ENCODE peak calls at places on chromosomes 1 and 21, in five cellular contexts. One of them, this sample, is unnamed.

GRCh38 chr1:179955318-179955638 is 668 bp downstream of the CEP350 start:
- DNase-seq in tibial nerve: peak; percentile 14
- DNase-seq in GM23338: no peak
- DNase-seq in heart right ventricle: no peak
- DNase-seq in ovary: no peak
- DNase-seq in this sample: peak; percentile 47

GRCh38 chr1:171270806-171271205 is 22.5 kb downstream of the FMO1 start:
- DNase-seq in heart right ventricle: no peak
- DNase-seq in GM23338: no peak
- DNase-seq in ovary: no peak
- DNase-seq in tibial nerve: no peak
- DNase-seq in this sample: no peak

GRCh38 chr1:76073471-76073870 is 1.1 kb upstream of the ST6GALNAC3 start:
- DNase-seq in tibial nerve: no peak
- DNase-seq in heart right ventricle: no peak
- DNase-seq in ovary: no peak
- DNase-seq in GM23338: peak; percentile 44
- DNase-seq in this sample: no peak

GRCh38 chr1:44685218-44685617 is 10.7 kb downstream of the ARMH1 start:
- DNase-seq in ovary: no peak
- DNase-seq in GM23338: no peak
- DNase-seq in heart right ventricle: no peak
- DNase-seq in tibial nerve: no peak
- DNase-seq in this sample: no peak

GRCh38 chr1:64163972-64164371 is 39.5 kb upstream of the UBE2U start:
- DNase-seq in GM23338: peak; percentile 79
- DNase-seq in tibial nerve: peak; percentile 37
- DNase-seq in ovary: no peak
- DNase-seq in heart right ventricle: no peak
- DNase-seq in this sample: no peak

GRCh38 chr21:41808846-41809245 is 42.0 kb upstream of the RIPK4 start:
- DNase-seq in GM23338: no peak
- DNase-seq in heart right ventricle: no peak
- DNase-seq in tibial nerve: no peak
- DNase-seq in ovary: no peak
- DNase-seq in this sample: peak; percentile 33

GRCh38 chr1:202694354-202694753 is 15.9 kb downstream of the SYT2 start:
- DNase-seq in heart right ventricle: no peak
- DNase-seq in ovary: no peak
- DNase-seq in GM23338: no peak
- DNase-seq in tibial nerve: no peak
- DNase-seq in this sample: no peak

GRCh38 chr1:209248649-209249279 is 334.8 kb upstream of the CAMK1G start:
- DNase-seq in tibial nerve: peak; percentile 78
- DNase-seq in GM23338: peak; percentile 88
- DNase-seq in heart right ventricle: peak; percentile 38
- DNase-seq in ovary: no peak
- DNase-seq in this sample: no peak

GRCh38 chr1:76336951-76337371 is 262.4 kb downstream of the ST6GALNAC3 start:
- DNase-seq in GM23338: peak; percentile 39
- DNase-seq in heart right ventricle: peak; percentile 56
- DNase-seq in tibial nerve: peak; percentile 23
- DNase-seq in ovary: peak; percentile 84
- DNase-seq in this sample: no peak

GRCh38 chr1:212212343-212212742 is 72.9 kb upstream of the PPP2R5A start:
- DNase-seq in GM23338: no peak
- DNase-seq in tibial nerve: no peak
- DNase-seq in heart right ventricle: no peak
- DNase-seq in ovary: no peak
- DNase-seq in this sample: no peak

GRCh38 chr1:215523906-215524305 is 43.2 kb upstream of the KCTD3 start:
- DNase-seq in GM23338: no peak
- DNase-seq in tibial nerve: no peak
- DNase-seq in ovary: no peak
- DNase-seq in heart right ventricle: no peak
- DNase-seq in this sample: no peak

GRCh38 chr1:188140958-188141357 is 1312.2 kb downstream of the PLA2G4A start:
- DNase-seq in tibial nerve: no peak
- DNase-seq in heart right ventricle: no peak
- DNase-seq in GM23338: no peak
- DNase-seq in ovary: no peak
- DNase-seq in this sample: no peak

GRCh38 chr1:183416850-183417690 is 1.1 kb downstream of the NMNAT2 start:
- DNase-seq in GM23338: peak; percentile 91
- DNase-seq in ovary: peak; percentile 59
- DNase-seq in tibial nerve: peak; percentile 43
- DNase-seq in heart right ventricle: peak; percentile 59
- DNase-seq in this sample: no peak

GRCh38 chr1:154752273-154753030 is 117.6 kb downstream of the KCNN3 start:
- DNase-seq in heart right ventricle: no peak
- DNase-seq in ovary: no peak
- DNase-seq in GM23338: no peak
- DNase-seq in tibial nerve: no peak
- DNase-seq in this sample: no peak
- TF ChIP-seq CTCF in heart right ventricle: no peak
- TF ChIP-seq CTCF in ovary: no peak
- TF ChIP-seq CTCF in GM23338: peak; percentile 13
- TF ChIP-seq CTCF in tibial nerve: no peak
- TF ChIP-seq CTCF in this sample: peak; percentile 15

GRCh38 chr1:149927535-149928387 is at the start of gene SF3B4:
- DNase-seq in heart right ventricle: peak; percentile 97
- DNase-seq in GM23338: peak; percentile 97
- DNase-seq in ovary: peak; percentile 96
- DNase-seq in tibial nerve: peak; percentile 94
- DNase-seq in this sample: peak; percentile 94
- TF ChIP-seq CTCF in heart right ventricle: no peak
- TF ChIP-seq CTCF in GM23338: no peak
- TF ChIP-seq CTCF in ovary: no peak
- TF ChIP-seq CTCF in tibial nerve: no peak
- TF ChIP-seq CTCF in this sample: no peak

GRCh38 chr1:155504207-155504606 is 58.4 kb downstream of the ASH1L start:
- DNase-seq in ovary: no peak
- DNase-seq in tibial nerve: no peak
- DNase-seq in GM23338: peak; percentile 60
- DNase-seq in heart right ventricle: no peak
- DNase-seq in this sample: no peak
- TF ChIP-seq CTCF in ovary: no peak
- TF ChIP-seq CTCF in tibial nerve: peak; percentile 21
- TF ChIP-seq CTCF in GM23338: peak; percentile 44
- TF ChIP-seq CTCF in heart right ventricle: no peak
- TF ChIP-seq CTCF in this sample: peak; percentile 30

GRCh38 chr1:7427066-7427465 is 344.0 kb upstream of the VAMP3 start:
- DNase-seq in GM23338: no peak
- DNase-seq in tibial nerve: no peak
- DNase-seq in ovary: no peak
- DNase-seq in heart right ventricle: no peak
- DNase-seq in this sample: no peak
- TF ChIP-seq CTCF in GM23338: no peak
- TF ChIP-seq CTCF in tibial nerve: no peak
- TF ChIP-seq CTCF in ovary: no peak
- TF ChIP-seq CTCF in heart right ventricle: no peak
- TF ChIP-seq CTCF in this sample: no peak

GRCh38 chr21:45443595-45444181 is 38.7 kb downstream of the COL18A1 start:
- DNase-seq in ovary: peak; percentile 28
- DNase-seq in tibial nerve: no peak
- DNase-seq in heart right ventricle: no peak
- DNase-seq in GM23338: no peak
- DNase-seq in this sample: no peak
- TF ChIP-seq CTCF in ovary: no peak
- TF ChIP-seq CTCF in tibial nerve: no peak
- TF ChIP-seq CTCF in heart right ventricle: no peak
- TF ChIP-seq CTCF in GM23338: peak; percentile 14
- TF ChIP-seq CTCF in this sample: no peak

GRCh38 chr1:54475357-54476230 is 69.4 kb upstream of the SSBP3 start:
- DNase-seq in ovary: peak; percentile 71
- DNase-seq in GM23338: peak; percentile 81
- DNase-seq in heart right ventricle: no peak
- DNase-seq in tibial nerve: no peak
- DNase-seq in this sample: no peak
- TF ChIP-seq CTCF in ovary: no peak
- TF ChIP-seq CTCF in GM23338: no peak
- TF ChIP-seq CTCF in heart right ventricle: no peak
- TF ChIP-seq CTCF in tibial nerve: no peak
- TF ChIP-seq CTCF in this sample: no peak

GRCh38 chr1:3391711-3392110 is 62.8 kb upstream of the ARHGEF16 start:
- DNase-seq in heart right ventricle: no peak
- DNase-seq in ovary: no peak
- DNase-seq in tibial nerve: no peak
- DNase-seq in GM23338: peak; percentile 68
- DNase-seq in this sample: no peak
- TF ChIP-seq CTCF in heart right ventricle: no peak
- TF ChIP-seq CTCF in ovary: no peak
- TF ChIP-seq CTCF in tibial nerve: no peak
- TF ChIP-seq CTCF in GM23338: peak; percentile 32
- TF ChIP-seq CTCF in this sample: no peak

GRCh38 chr1:54415533-54415932 is 9.3 kb upstream of the SSBP3 start:
- DNase-seq in GM23338: no peak
- DNase-seq in ovary: no peak
- DNase-seq in tibial nerve: no peak
- DNase-seq in heart right ventricle: no peak
- DNase-seq in this sample: no peak
- TF ChIP-seq CTCF in GM23338: no peak
- TF ChIP-seq CTCF in ovary: no peak
- TF ChIP-seq CTCF in tibial nerve: no peak
- TF ChIP-seq CTCF in heart right ventricle: no peak
- TF ChIP-seq CTCF in this sample: no peak

GRCh38 chr1:224116131-224116530 is 2.2 kb downstream of the FBXO28 start:
- DNase-seq in GM23338: peak; percentile 66
- DNase-seq in heart right ventricle: no peak
- DNase-seq in tibial nerve: no peak
- DNase-seq in ovary: no peak
- DNase-seq in this sample: no peak
- TF ChIP-seq CTCF in GM23338: no peak
- TF ChIP-seq CTCF in heart right ventricle: peak; percentile 38
- TF ChIP-seq CTCF in tibial nerve: peak; percentile 27
- TF ChIP-seq CTCF in ovary: no peak
- TF ChIP-seq CTCF in this sample: peak; percentile 76

GRCh38 chr21:28743723-28744122 is 249.0 kb downstream of the LTN1 start:
- DNase-seq in tibial nerve: no peak
- DNase-seq in GM23338: no peak
- DNase-seq in heart right ventricle: no peak
- DNase-seq in ovary: no peak
- DNase-seq in this sample: no peak

GRCh38 chr21:28742527-28742926 is 250.2 kb downstream of the LTN1 start:
- DNase-seq in heart right ventricle: no peak
- DNase-seq in ovary: no peak
- DNase-seq in GM23338: no peak
- DNase-seq in tibial nerve: no peak
- DNase-seq in this sample: no peak

GRCh38 chr21:28747464-28747863 is 245.2 kb downstream of the LTN1 start:
- DNase-seq in tibial nerve: no peak
- DNase-seq in GM23338: no peak
- DNase-seq in heart right ventricle: no peak
- DNase-seq in ovary: no peak
- DNase-seq in this sample: no peak

GRCh38 chr21:28745131-28746055 is 247.3 kb downstream of the LTN1 start:
- DNase-seq in tibial nerve: peak; percentile 74
- DNase-seq in GM23338: peak; percentile 86
- DNase-seq in heart right ventricle: peak; percentile 81
- DNase-seq in ovary: peak; percentile 73
- DNase-seq in this sample: peak; percentile 57

GRCh38 chr21:28746166-28746565 is 246.5 kb downstream of the LTN1 start:
- DNase-seq in GM23338: no peak
- DNase-seq in heart right ventricle: no peak
- DNase-seq in ovary: no peak
- DNase-seq in tibial nerve: no peak
- DNase-seq in this sample: no peak
- TF ChIP-seq CTCF in GM23338: no peak
- TF ChIP-seq CTCF in heart right ventricle: no peak
- TF ChIP-seq CTCF in ovary: no peak
- TF ChIP-seq CTCF in tibial nerve: no peak
- TF ChIP-seq CTCF in this sample: no peak